ENCODE peak calls at places on chromosome 17, in six cellular contexts. X is NCI-H1092, K is retina, J is aorta, C is AG08395, I is SJCRH30. V is an unnamed sample.

GRCh38 chr17:75152971-75153853 is 1.1 kb downstream of the JPT1 start:
- DNase-seq in I (peak), J (peak), X (peak), C (peak), K (peak), V (no peak)

GRCh38 chr17:1056761-1057160 is 59.8 kb downstream of the TIMM22 start:
- DNase-seq in J (peak), K (no peak), C (no peak), X (no peak), I (peak), V (no peak)

GRCh38 chr17:37405955-37406634 is 541 bp downstream of the ACACA start:
- DNase-seq in J (no peak), X (no peak), K (no peak), C (no peak), I (no peak), V (no peak)

GRCh38 chr17:28053044-28053670 is 10.7 kb downstream of the NLK start:
- DNase-seq in C (peak), J (no peak), K (no peak), X (no peak), I (no peak), V (no peak)

GRCh38 chr17:15171433-15172047 is 93.6 kb downstream of the PMP22 start:
- DNase-seq in K (peak), C (peak), I (peak), J (peak), X (no peak), V (no peak)

GRCh38 chr17:75557075-75557851 is 30.3 kb upstream of the MYO15B start:
- DNase-seq in K (no peak), J (no peak), X (peak), I (peak), C (no peak), V (no peak)

GRCh38 chr17:82737981-82738877 is 2.8 kb downstream of the FN3K start:
- DNase-seq in K (no peak), I (no peak), J (no peak), X (peak), C (no peak), V (no peak)

GRCh38 chr17:46170609-46171432 is 22.4 kb downstream of the KANSL1 start:
- DNase-seq in J (no peak), I (no peak), K (no peak), X (no peak), C (no peak), V (no peak)

GRCh38 chr17:35577826-35578194 is 561 bp downstream of the PEX12 start:
- DNase-seq in C (peak), K (no peak), X (no peak), I (peak), J (no peak), V (no peak)

GRCh38 chr17:43637563-43638323 is 24.0 kb downstream of the MEOX1 start:
- DNase-seq in X (no peak), C (no peak), J (no peak), I (peak), K (no peak), V (no peak)